ENCODE peak calls at places on chromosomes 2 and 18, in seven cellular contexts. One of them, this sample, is unnamed.

GRCh38 chr2:136254681-136255080 is 136.7 kb upstream of the CXCR4 start:
- DNase-seq in prostate gland: no peak
- DNase-seq in HepG2: no peak
- DNase-seq in GM23338: no peak
- DNase-seq in spleen: no peak
- DNase-seq in GM12878: no peak
- DNase-seq in sigmoid colon: no peak
- DNase-seq in this sample: no peak

GRCh38 chr2:207188601-207189000 is 22.9 kb upstream of the KLF7 start:
- DNase-seq in prostate gland: no peak
- DNase-seq in HepG2: no peak
- DNase-seq in sigmoid colon: no peak
- DNase-seq in GM23338: no peak
- DNase-seq in GM12878: no peak
- DNase-seq in spleen: no peak
- DNase-seq in this sample: no peak

GRCh38 chr2:129253461-129253812 is 726.0 kb upstream of the RAB6C start:
- DNase-seq in GM12878: no peak
- DNase-seq in HepG2: no peak
- DNase-seq in sigmoid colon: no peak
- DNase-seq in prostate gland: no peak
- DNase-seq in GM23338: peak
- DNase-seq in spleen: no peak
- DNase-seq in this sample: peak

GRCh38 chr18:79208882-79209281 is 139.7 kb downstream of the ATP9B start:
- DNase-seq in sigmoid colon: no peak
- DNase-seq in GM12878: no peak
- DNase-seq in GM23338: no peak
- DNase-seq in spleen: no peak
- DNase-seq in prostate gland: no peak
- DNase-seq in HepG2: no peak
- DNase-seq in this sample: no peak

GRCh38 chr2:238602223-238602945 is 175.7 kb downstream of the ASB1 start:
- DNase-seq in GM23338: no peak
- DNase-seq in GM12878: no peak
- DNase-seq in prostate gland: peak
- DNase-seq in sigmoid colon: no peak
- DNase-seq in spleen: no peak
- DNase-seq in HepG2: no peak
- DNase-seq in this sample: no peak

GRCh38 chr2:35428548-35428947 is 927.0 kb upstream of the CRIM1 start:
- DNase-seq in spleen: no peak
- DNase-seq in GM12878: no peak
- DNase-seq in sigmoid colon: no peak
- DNase-seq in prostate gland: peak
- DNase-seq in HepG2: peak
- DNase-seq in GM23338: peak
- DNase-seq in this sample: no peak

GRCh38 chr2:64832926-64833325 is 156.3 kb upstream of the SLC1A4 start:
- DNase-seq in prostate gland: no peak
- DNase-seq in GM23338: no peak
- DNase-seq in HepG2: no peak
- DNase-seq in spleen: no peak
- DNase-seq in sigmoid colon: no peak
- DNase-seq in GM12878: no peak
- DNase-seq in this sample: no peak

GRCh38 chr2:113818382-113818951 is 62.0 kb upstream of the SLC35F5 start:
- DNase-seq in HepG2: peak
- DNase-seq in spleen: no peak
- DNase-seq in GM23338: peak
- DNase-seq in GM12878: no peak
- DNase-seq in prostate gland: peak
- DNase-seq in sigmoid colon: peak
- DNase-seq in this sample: peak

GRCh38 chr2:189782221-189782671 is 1.9 kb downstream of the ORMDL1 start:
- DNase-seq in spleen: no peak
- DNase-seq in GM12878: no peak
- DNase-seq in GM23338: no peak
- DNase-seq in HepG2: peak
- DNase-seq in sigmoid colon: no peak
- DNase-seq in prostate gland: no peak
- DNase-seq in this sample: no peak

GRCh38 chr2:100413586-100413985 is 3.9 kb downstream of the CHST10 start:
- DNase-seq in sigmoid colon: no peak
- DNase-seq in HepG2: no peak
- DNase-seq in spleen: no peak
- DNase-seq in GM12878: no peak
- DNase-seq in prostate gland: no peak
- DNase-seq in GM23338: peak
- DNase-seq in this sample: no peak

GRCh38 chr2:200352631-200353030 is 46.1 kb downstream of the SPATS2L start:
- DNase-seq in sigmoid colon: no peak
- DNase-seq in GM12878: no peak
- DNase-seq in HepG2: peak
- DNase-seq in GM23338: no peak
- DNase-seq in spleen: no peak
- DNase-seq in prostate gland: no peak
- DNase-seq in this sample: peak

GRCh38 chr2:126368778-126369177 is 287.2 kb upstream of the GYPC start:
- DNase-seq in GM12878: no peak
- DNase-seq in GM23338: no peak
- DNase-seq in sigmoid colon: no peak
- DNase-seq in spleen: no peak
- DNase-seq in prostate gland: no peak
- DNase-seq in HepG2: no peak
- DNase-seq in this sample: no peak

GRCh38 chr2:179274749-179275148 is 10.1 kb upstream of the SESTD1 start:
- DNase-seq in sigmoid colon: no peak
- DNase-seq in GM12878: no peak
- DNase-seq in spleen: peak
- DNase-seq in GM23338: no peak
- DNase-seq in prostate gland: no peak
- DNase-seq in HepG2: no peak
- DNase-seq in this sample: no peak

GRCh38 chr2:45888167-45888566 is 236.7 kb downstream of the PRKCE start:
- DNase-seq in prostate gland: no peak
- DNase-seq in spleen: no peak
- DNase-seq in GM23338: no peak
- DNase-seq in HepG2: no peak
- DNase-seq in sigmoid colon: no peak
- DNase-seq in GM12878: no peak
- DNase-seq in this sample: no peak

GRCh38 chr18:22871809-22872525 is 61.2 kb upstream of the RBBP8 start:
- DNase-seq in spleen: no peak
- DNase-seq in HepG2: no peak
- DNase-seq in GM12878: no peak
- DNase-seq in sigmoid colon: no peak
- DNase-seq in prostate gland: no peak
- DNase-seq in GM23338: peak
- DNase-seq in this sample: no peak

GRCh38 chr18:6876646-6877045 is 147.1 kb downstream of the ARHGAP28 start:
- DNase-seq in HepG2: no peak
- DNase-seq in sigmoid colon: no peak
- DNase-seq in GM12878: no peak
- DNase-seq in prostate gland: no peak
- DNase-seq in GM23338: no peak
- DNase-seq in spleen: no peak
- DNase-seq in this sample: no peak

GRCh38 chr2:112189001-112189556 is 50.9 kb downstream of the FBLN7 start:
- DNase-seq in spleen: no peak
- DNase-seq in GM12878: no peak
- DNase-seq in HepG2: no peak
- DNase-seq in sigmoid colon: no peak
- DNase-seq in prostate gland: no peak
- DNase-seq in GM23338: no peak
- DNase-seq in this sample: no peak

GRCh38 chr2:238446371-238446770 is 19.6 kb downstream of the ASB1 start:
- DNase-seq in spleen: no peak
- DNase-seq in GM23338: no peak
- DNase-seq in HepG2: no peak
- DNase-seq in GM12878: no peak
- DNase-seq in prostate gland: no peak
- DNase-seq in sigmoid colon: no peak
- DNase-seq in this sample: no peak

GRCh38 chr18:10565835-10566234 is 40.0 kb downstream of the NAPG start:
- DNase-seq in HepG2: no peak
- DNase-seq in GM12878: no peak
- DNase-seq in prostate gland: no peak
- DNase-seq in sigmoid colon: no peak
- DNase-seq in spleen: no peak
- DNase-seq in GM23338: no peak
- DNase-seq in this sample: no peak

GRCh38 chr2:240363718-240364581 is 71.5 kb upstream of the GPC1 start:
- DNase-seq in spleen: no peak
- DNase-seq in prostate gland: no peak
- DNase-seq in GM23338: no peak
- DNase-seq in sigmoid colon: no peak
- DNase-seq in HepG2: no peak
- DNase-seq in GM12878: no peak
- DNase-seq in this sample: no peak

GRCh38 chr18:36547544-36547943 is 250.0 kb downstream of the FHOD3 start:
- DNase-seq in sigmoid colon: no peak
- DNase-seq in prostate gland: no peak
- DNase-seq in HepG2: no peak
- DNase-seq in GM23338: no peak
- DNase-seq in GM12878: no peak
- DNase-seq in spleen: no peak
- DNase-seq in this sample: no peak
- TF ChIP-seq POLR2AphosphoS5 in sigmoid colon: no peak
- TF ChIP-seq POLR2AphosphoS5 in prostate gland: no peak
- TF ChIP-seq POLR2AphosphoS5 in HepG2: no peak
- TF ChIP-seq POLR2AphosphoS5 in GM23338: no peak
- TF ChIP-seq POLR2AphosphoS5 in GM12878: no peak
- TF ChIP-seq POLR2AphosphoS5 in spleen: no peak
- TF ChIP-seq POLR2AphosphoS5 in this sample: no peak

GRCh38 chr2:106953779-106954178 is 67.8 kb upstream of the ST6GAL2 start:
- DNase-seq in prostate gland: no peak
- DNase-seq in GM12878: no peak
- DNase-seq in spleen: no peak
- DNase-seq in sigmoid colon: no peak
- DNase-seq in GM23338: no peak
- DNase-seq in HepG2: no peak
- DNase-seq in this sample: no peak

GRCh38 chr2:106953236-106953635 is 67.3 kb upstream of the ST6GAL2 start:
- DNase-seq in prostate gland: no peak
- DNase-seq in GM23338: no peak
- DNase-seq in spleen: no peak
- DNase-seq in GM12878: no peak
- DNase-seq in sigmoid colon: no peak
- DNase-seq in HepG2: no peak
- DNase-seq in this sample: no peak

GRCh38 chr2:106959975-106960632 is 74.1 kb upstream of the ST6GAL2 start:
- DNase-seq in GM12878: no peak
- DNase-seq in HepG2: no peak
- DNase-seq in GM23338: no peak
- DNase-seq in spleen: no peak
- DNase-seq in prostate gland: no peak
- DNase-seq in sigmoid colon: no peak
- DNase-seq in this sample: no peak

GRCh38 chr2:106956416-106956815 is 70.4 kb upstream of the ST6GAL2 start:
- DNase-seq in spleen: no peak
- DNase-seq in HepG2: no peak
- DNase-seq in GM23338: no peak
- DNase-seq in prostate gland: no peak
- DNase-seq in sigmoid colon: no peak
- DNase-seq in GM12878: no peak
- DNase-seq in this sample: no peak

GRCh38 chr2:106956879-106957278 is 70.9 kb upstream of the ST6GAL2 start:
- DNase-seq in GM23338: peak
- DNase-seq in sigmoid colon: no peak
- DNase-seq in HepG2: no peak
- DNase-seq in prostate gland: no peak
- DNase-seq in spleen: no peak
- DNase-seq in GM12878: no peak
- DNase-seq in this sample: no peak
- TF ChIP-seq POLR2AphosphoS5 in GM23338: no peak
- TF ChIP-seq POLR2AphosphoS5 in sigmoid colon: no peak
- TF ChIP-seq POLR2AphosphoS5 in HepG2: no peak
- TF ChIP-seq POLR2AphosphoS5 in prostate gland: no peak
- TF ChIP-seq POLR2AphosphoS5 in spleen: no peak
- TF ChIP-seq POLR2AphosphoS5 in GM12878: no peak
- TF ChIP-seq POLR2AphosphoS5 in this sample: no peak

GRCh38 chr18:75247041-75247551 is 36.5 kb downstream of the TSHZ1 start:
- DNase-seq in spleen: no peak
- DNase-seq in prostate gland: no peak
- DNase-seq in sigmoid colon: no peak
- DNase-seq in HepG2: no peak
- DNase-seq in GM23338: no peak
- DNase-seq in GM12878: no peak
- DNase-seq in this sample: no peak
- TF ChIP-seq POLR2AphosphoS5 in spleen: no peak
- TF ChIP-seq POLR2AphosphoS5 in prostate gland: no peak
- TF ChIP-seq POLR2AphosphoS5 in sigmoid colon: no peak
- TF ChIP-seq POLR2AphosphoS5 in HepG2: no peak
- TF ChIP-seq POLR2AphosphoS5 in GM23338: no peak
- TF ChIP-seq POLR2AphosphoS5 in GM12878: no peak
- TF ChIP-seq POLR2AphosphoS5 in this sample: no peak

DNA sequence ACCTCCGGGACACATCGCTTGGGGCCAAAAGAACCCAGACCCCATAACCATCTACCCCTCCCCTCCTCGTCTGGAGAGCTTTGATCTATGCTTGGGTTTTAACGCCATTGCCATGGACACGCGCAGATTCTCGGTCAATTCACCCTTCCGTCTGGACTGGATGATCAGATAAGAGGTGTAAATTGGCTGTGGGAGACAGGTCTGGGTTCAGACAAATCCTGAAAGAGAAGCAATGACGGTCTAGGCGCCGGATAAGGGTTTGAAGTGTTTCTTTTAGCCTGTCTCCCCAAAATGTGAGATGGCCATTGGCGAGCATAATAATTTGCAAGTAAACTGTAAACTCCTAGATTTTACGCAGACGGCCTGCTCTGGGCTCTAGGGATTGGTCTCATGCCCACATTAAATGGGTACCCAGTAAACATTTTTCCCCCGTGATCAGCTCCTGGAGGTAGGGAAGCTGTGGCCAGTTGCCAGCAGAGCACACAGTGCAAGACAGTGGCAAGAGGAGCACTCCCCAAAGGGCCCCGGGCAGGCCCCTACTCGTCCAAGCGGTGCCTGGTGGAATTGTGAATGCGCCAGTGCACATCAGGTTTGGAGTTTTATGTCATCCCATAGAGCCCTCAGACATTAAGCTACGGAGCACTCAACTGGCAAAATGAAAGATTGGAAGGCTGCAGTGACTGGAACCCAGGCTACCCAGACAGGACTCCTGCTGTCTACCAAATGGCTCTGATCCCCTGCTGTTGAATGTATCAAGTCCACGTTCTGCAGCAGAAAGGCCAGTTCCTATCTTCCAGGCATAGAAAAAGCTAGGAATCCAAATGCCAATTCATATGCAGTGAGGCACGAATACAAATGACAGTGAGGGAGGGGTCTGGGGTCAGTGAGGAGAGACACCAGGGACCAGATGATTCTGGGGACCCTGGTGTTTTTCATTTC is 5.0 kb downstream of the NRP2 start:
- DNase-seq in HepG2: no peak
- DNase-seq in prostate gland: no peak
- DNase-seq in sigmoid colon: peak
- DNase-seq in GM23338: no peak
- DNase-seq in GM12878: no peak
- DNase-seq in spleen: no peak
- DNase-seq in this sample: no peak
- TF ChIP-seq POLR2AphosphoS5 in HepG2: no peak
- TF ChIP-seq POLR2AphosphoS5 in prostate gland: no peak
- TF ChIP-seq POLR2AphosphoS5 in sigmoid colon: peak
- TF ChIP-seq POLR2AphosphoS5 in GM23338: no peak
- TF ChIP-seq POLR2AphosphoS5 in GM12878: no peak
- TF ChIP-seq POLR2AphosphoS5 in spleen: no peak
- TF ChIP-seq POLR2AphosphoS5 in this sample: no peak